ENCODE peak calls at places on chromosome 4, in nine cellular contexts. Q is foreskin fibroblast; D is fibroblast of mammary gland; G is RPMI7951; X is stimulated activated CD4-positive, alpha-beta T cell treated with anti-CD3 and anti-CD28 coated beads, Interleukin-4, amount 100 ng/mL, for 24 hours; V is EL; W is T-cell; S is NCI-H1436; H is WTC11. J is an unnamed sample.

GRCh38 chr4:154120277-154120676 is 331.4 kb upstream of the SFRP2 start:
- DNase-seq in H (no peak), S (no peak), X (no peak), W (no peak), V (no peak), Q (no peak), G (no peak), D (no peak), J (no peak)

GRCh38 chr4:116015062-116015461 is 901.6 kb upstream of the NDST4 start:
- DNase-seq in Q (no peak), G (no peak), V (no peak), S (no peak), D (no peak), X (no peak), H (no peak), W (no peak), J (no peak)

GRCh38 chr4:25861951-25862410 is 807 bp downstream of the SEL1L3 start:
- DNase-seq in S (no peak), X (peak), Q (peak), W (no peak), H (peak), D (peak), V (peak), G (no peak), J (peak)

GRCh38 chr4:184100297-184100885 is 117.3 kb downstream of the ENPP6 start:
- DNase-seq in H (no peak), G (no peak), X (no peak), Q (no peak), W (no peak), V (no peak), S (peak), D (no peak), J (peak)

GRCh38 chr4:123640271-123640670 is 243.7 kb downstream of the SPRY1 start:
- DNase-seq in D (peak), X (no peak), W (no peak), V (peak), G (peak), Q (peak), H (no peak), S (no peak), J (peak)

GRCh38 chr4:20984011-20984836 is 284.0 kb downstream of the PACRGL start:
- DNase-seq in S (no peak), V (peak), H (peak), Q (peak), D (no peak), X (no peak), W (no peak), G (no peak), J (no peak)

GRCh38 chr4:36385951-36386561 is 104.6 kb downstream of the DTHD1 start:
- DNase-seq in H (no peak), W (peak), S (no peak), G (no peak), X (peak), D (no peak), V (no peak), Q (no peak), J (no peak)

GRCh38 chr4:15702941-15703403 is at the start of gene BST1:
- DNase-seq in Q (peak), G (peak), V (peak), D (peak), S (no peak), W (peak), X (peak), H (peak), J (no peak)

GRCh38 chr4:109216085-109216696 is 86.3 kb downstream of the COL25A1 start:
- DNase-seq in Q (no peak), G (no peak), X (no peak), W (no peak), V (no peak), S (no peak), H (no peak), D (no peak), J (no peak)

GRCh38 chr4:88599298-88599697 is 7.0 kb downstream of the HERC3 start:
- DNase-seq in D (peak), V (peak), H (no peak), S (no peak), G (peak), X (no peak), W (no peak), Q (peak), J (no peak)

GRCh38 chr4:40307627-40308497 is 27.3 kb upstream of the CHRNA9 start:
- DNase-seq in V (no peak), W (peak), D (no peak), H (no peak), X (peak), Q (no peak), S (no peak), G (no peak), J (no peak)

GRCh38 chr4:19329631-19330030 is 922.1 kb upstream of the SLIT2 start:
- DNase-seq in V (peak), W (no peak), X (no peak), D (peak), G (peak), S (no peak), Q (peak), H (no peak), J (peak)

GRCh38 chr4:165994706-165995105 is 121.7 kb downstream of the TLL1 start:
- DNase-seq in H (no peak), D (no peak), Q (peak), V (peak), W (no peak), X (no peak), G (no peak), S (no peak), J (peak)

GRCh38 chr4:87011340-87012034 is 76.7 kb downstream of the AFF1 start:
- DNase-seq in V (peak), H (no peak), W (no peak), G (peak), D (peak), Q (peak), S (no peak), X (no peak), J (peak)

GRCh38 chr4:67735325-67735724 is 18.9 kb downstream of the GNRHR start:
- DNase-seq in D (no peak), Q (no peak), V (no peak), X (no peak), W (no peak), S (no peak), G (no peak), H (no peak), J (no peak)

GRCh38 chr4:7365472-7366179 is 69.1 kb downstream of the PSAPL1 start:
- DNase-seq in Q (no peak), G (no peak), S (no peak), W (no peak), V (no peak), X (no peak), D (no peak), H (no peak), J (no peak)

GRCh38 chr4:110104661-110105060 is 93.8 kb downstream of the ELOVL6 start:
- DNase-seq in D (no peak), V (no peak), S (no peak), W (no peak), X (no peak), G (no peak), Q (no peak), H (no peak), J (no peak)

GRCh38 chr4:95549246-95550138 is 719 bp upstream of the UNC5C start:
- DNase-seq in D (no peak), V (peak), G (no peak), X (no peak), W (no peak), Q (peak), S (no peak), H (peak), J (peak)

J was measured in renal cortical epithelial cell.